ENCODE peak calls at places on chromosomes 4 and X, in six cellular contexts. K is HepG2, M is GM12891, U is GM12878, X is K562, Z is H1. R is an unnamed sample.

GRCh38 chr4:173752610-173753009 is 222.6 kb upstream of the HAND2 start:
- DNase-seq in U (no peak), X (peak), Z (peak), K (peak), M (no peak), R (no peak)

GRCh38 chr4:186622788-186623464 is 67.6 kb upstream of the MTNR1A start:
- DNase-seq in K (no peak), U (no peak), X (no peak), M (no peak), Z (no peak), R (no peak)

GRCh38 chrX:107733686-107734085 is 41.9 kb downstream of the TSC22D3 start:
- DNase-seq in M (no peak), Z (no peak), U (no peak), X (no peak), K (no peak), R (no peak)

GRCh38 chrX:51568586-51568985 is 50.1 kb downstream of the CENPVL3 start:
- DNase-seq in M (no peak), X (no peak), K (no peak), Z (no peak), U (no peak), R (no peak)

GRCh38 chr4:57501715-57502114 is 391.5 kb upstream of the IGFBP7 start:
- DNase-seq in Z (no peak), X (no peak), M (no peak), K (no peak), U (no peak), R (no peak)

GRCh38 chr4:187544461-187545053 is 451.0 kb upstream of the ZFP42 start:
- DNase-seq in U (no peak), Z (no peak), X (no peak), M (no peak), K (no peak), R (no peak)

GRCh38 chr4:141636771-141637460 is 533 bp downstream of the IL15 start:
- DNase-seq in M (peak), K (no peak), U (no peak), X (no peak), Z (peak), R (peak)

GRCh38 chr4:26476545-26476944 is 13.7 kb downstream of the CCKAR start:
- DNase-seq in K (no peak), X (no peak), U (no peak), M (no peak), Z (no peak), R (no peak)

GRCh38 chrX:13764765-13765164 is 30.2 kb downstream of the OFD1 start:
- DNase-seq in U (no peak), M (no peak), X (no peak), Z (no peak), K (peak), R (no peak)

GRCh38 chrX:46577116-46578005 is 3.8 kb downstream of the CHST7 start:
- DNase-seq in M (no peak), Z (no peak), X (no peak), K (no peak), U (no peak), R (no peak)

GRCh38 chrX:149151805-149152757 is 353.0 kb downstream of the IDS start:
- DNase-seq in U (peak), Z (no peak), X (no peak), M (no peak), K (no peak), R (no peak)

GRCh38 chrX:95055991-95056390 is 1382.0 kb downstream of the FAM133A start:
- DNase-seq in Z (no peak), K (no peak), X (no peak), U (no peak), M (no peak), R (no peak)

GRCh38 chr4:79467246-79467932 is 59.4 kb upstream of the GK2 start:
- DNase-seq in M (no peak), U (no peak), Z (no peak), X (no peak), K (no peak), R (no peak)

GRCh38 chrX:57286507-57287251 is at the start of gene FAAH2:
- DNase-seq in Z (peak), X (peak), K (peak), M (peak), U (peak), R (peak)

GRCh38 chr4:54440394-54441223 is 211.5 kb downstream of the PDGFRA start:
- DNase-seq in K (no peak), U (no peak), M (no peak), Z (no peak), X (peak), R (no peak)

GRCh38 chrX:13046035-13046851 is 1.8 kb upstream of the FAM9C start:
- DNase-seq in U (no peak), X (no peak), M (no peak), K (no peak), Z (no peak), R (no peak)

GRCh38 chrX:23334536-23334870 is at the start of gene PTCHD1:
- DNase-seq in U (no peak), M (no peak), K (no peak), Z (no peak), X (no peak), R (no peak)

GRCh38 chrX:15468036-15468435 is 25.1 kb downstream of the PIR start:
- DNase-seq in U (no peak), M (no peak), Z (no peak), K (no peak), X (no peak), R (no peak)

GRCh38 chr4:57156242-57156990 is 46.2 kb upstream of the IGFBP7 start:
- DNase-seq in X (no peak), K (no peak), Z (no peak), M (no peak), U (no peak), R (no peak)

GRCh38 chr4:17058506-17058905 is 160.1 kb upstream of the LDB2 start:
- DNase-seq in M (no peak), X (no peak), Z (no peak), K (no peak), U (no peak), R (no peak)

GRCh38 chr4:76325072-76325471 is 18.5 kb downstream of the STBD1 start:
- DNase-seq in Z (no peak), U (no peak), M (no peak), K (no peak), X (no peak), R (no peak)

GRCh38 chr4:184599492-184600135 is 49.6 kb downstream of the CASP3 start:
- DNase-seq in X (no peak), U (no peak), Z (no peak), K (no peak), M (no peak), R (no peak)
- TF ChIP-seq TAF1 in X (no peak), U (no peak), Z (no peak), K (no peak), M (no peak), R (no peak)

GRCh38 chrX:150692296-150692695 is 900 bp upstream of the MTMR1 start:
- DNase-seq in X (no peak), K (no peak), U (no peak), M (no peak), Z (no peak), R (no peak)
- TF ChIP-seq POLR2A in X (no peak), K (no peak), U (no peak), M (no peak), Z (no peak), R (no peak)

GRCh38 chr4:6714954-6715353 is 1.0 kb upstream of the BLOC1S4 start:
- DNase-seq in M (no peak), K (no peak), U (no peak), X (no peak), Z (no peak), R (no peak)
- TF ChIP-seq TAF1 in M (no peak), K (no peak), U (no peak), X (no peak), Z (no peak), R (no peak)

DNA sequence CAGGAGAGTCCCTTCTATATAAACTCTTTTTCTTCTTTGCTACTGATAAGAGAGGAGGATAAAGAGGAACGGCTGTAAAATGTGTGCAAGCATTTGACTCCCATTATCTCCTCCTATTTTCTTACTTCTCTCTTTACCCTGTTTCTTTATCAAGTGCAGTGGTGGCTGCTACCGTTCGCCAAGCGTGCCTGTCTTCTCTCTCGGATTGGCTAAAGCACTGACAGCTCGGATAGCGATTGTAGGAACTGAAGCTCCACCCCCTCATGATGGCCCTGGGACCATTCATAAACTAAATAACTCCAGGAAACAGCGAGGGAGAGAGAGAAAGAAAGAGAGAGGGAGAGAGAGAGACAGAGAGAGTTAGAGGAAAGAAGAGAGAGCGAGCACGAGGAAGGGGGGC is 340 bp upstream of the MAB21L2 start:
- DNase-seq in K (no peak), Z (peak), U (no peak), M (no peak), X (no peak), R (no peak)
- TF ChIP-seq POLR2A in K (no peak), Z (no peak), U (no peak), M (no peak), X (no peak), R (no peak)

GRCh38 chr4:3628868-3629175 is 96.6 kb upstream of the LRPAP1 start:
- DNase-seq in K (no peak), U (no peak), M (no peak), Z (no peak), X (no peak), R (no peak)
- TF ChIP-seq TAF1 in K (no peak), U (no peak), M (no peak), Z (no peak), X (no peak), R (no peak)

GRCh38 chrX:119423631-119424030 is 24.5 kb downstream of the SLC25A43 start:
- DNase-seq in K (no peak), M (no peak), X (no peak), U (no peak), Z (no peak), R (no peak)
- TF ChIP-seq POLR2A in K (no peak), M (no peak), X (no peak), U (no peak), Z (no peak), R (no peak)

GRCh38 chr4:155599102-155599501 is 67.5 kb upstream of the GUCY1A1 start:
- DNase-seq in M (no peak), Z (no peak), X (no peak), U (no peak), K (no peak), R (no peak)

GRCh38 chr4:155597933-155598451 is 68.7 kb upstream of the GUCY1A1 start:
- DNase-seq in Z (no peak), K (no peak), X (no peak), M (no peak), U (no peak), R (no peak)

GRCh38 chr4:155599596-155599995 is 67.1 kb upstream of the GUCY1A1 start:
- DNase-seq in Z (no peak), U (no peak), X (no peak), K (no peak), M (no peak), R (no peak)

GRCh38 chr4:155600246-155600645 is 66.4 kb upstream of the GUCY1A1 start:
- DNase-seq in Z (no peak), X (no peak), U (no peak), M (no peak), K (no peak), R (no peak)

GRCh38 chr4:155597281-155597680 is 69.4 kb upstream of the GUCY1A1 start:
- DNase-seq in X (no peak), K (no peak), M (no peak), Z (no peak), U (no peak), R (no peak)
- TF ChIP-seq TAF1 in X (no peak), K (no peak), M (no peak), Z (no peak), U (no peak), R (no peak)

R was measured in GM12892.